ENCODE peak calls at places on chromosomes 6 and 20, in nine cellular contexts. P is Peyer's patch, O is BE2C, X is astrocyte of the cerebellum, L is uterus, V is RWPE2, E is cardiac muscle cell, Q is SK-N-SH, B is spleen. H is an unnamed sample.

GRCh38 chr6:168201383-168201782 is 118.2 kb downstream of the DACT2 start:
- DNase-seq in P (peak), O (peak), X (no peak), L (no peak), V (no peak), E (peak), Q (no peak), B (no peak), H (no peak)

GRCh38 chr6:124433369-124434064 is 528.7 kb upstream of the RNF217 start:
- DNase-seq in P (no peak), O (no peak), X (no peak), L (no peak), V (no peak), E (no peak), Q (no peak), B (no peak), H (no peak)

GRCh38 chr6:157994126-157994795 is 12.6 kb downstream of the SYNJ2 start:
- DNase-seq in P (no peak), O (no peak), X (no peak), L (no peak), V (no peak), E (no peak), Q (no peak), B (peak), H (no peak)

GRCh38 chr20:17648782-17649730 is 33.0 kb downstream of the RRBP1 start:
- DNase-seq in P (peak), O (no peak), X (no peak), L (peak), V (no peak), E (no peak), Q (peak), B (peak), H (no peak)

GRCh38 chr6:118562248-118562647 is 14.2 kb downstream of the PLN start:
- DNase-seq in P (no peak), O (no peak), X (no peak), L (no peak), V (no peak), E (no peak), Q (no peak), B (no peak), H (no peak)

GRCh38 chr20:7523288-7523687 is 417.0 kb downstream of the HAO1 start:
- DNase-seq in P (no peak), O (no peak), X (no peak), L (no peak), V (no peak), E (no peak), Q (no peak), B (no peak), H (peak)

GRCh38 chr20:8116067-8116811 is 15.8 kb upstream of the PLCB1 start:
- DNase-seq in P (no peak), O (peak), X (no peak), L (no peak), V (no peak), E (peak), Q (no peak), B (no peak), H (no peak)

GRCh38 chr6:54860739-54861138 is 14.2 kb downstream of the FAM83B start:
- DNase-seq in P (no peak), O (no peak), X (peak), L (no peak), V (no peak), E (peak), Q (no peak), B (no peak), H (peak)

GRCh38 chr20:59240006-59240405 is 60.4 kb upstream of the EDN3 start:
- DNase-seq in P (no peak), O (no peak), X (no peak), L (no peak), V (no peak), E (no peak), Q (no peak), B (no peak), H (no peak)

GRCh38 chr20:64242003-64242796 is 13.3 kb upstream of the PCMTD2 start:
- DNase-seq in P (no peak), O (no peak), X (no peak), L (no peak), V (peak), E (no peak), Q (no peak), B (peak), H (no peak)

GRCh38 chr6:73657201-73657600 is 3.4 kb upstream of the SLC17A5 start:
- DNase-seq in P (no peak), O (no peak), X (no peak), L (no peak), V (no peak), E (no peak), Q (no peak), B (no peak), H (no peak)

GRCh38 chr20:11301699-11302098 is 616.0 kb upstream of the BTBD3 start:
- DNase-seq in P (no peak), O (no peak), X (no peak), L (no peak), V (no peak), E (no peak), Q (no peak), B (no peak), H (no peak)

GRCh38 chr20:23349338-23350006 is 1.1 kb upstream of the NXT1 start:
- DNase-seq in P (no peak), O (no peak), X (no peak), L (no peak), V (no peak), E (no peak), Q (peak), B (no peak), H (no peak)

GRCh38 chr6:18118330-18118729 is 4.1 kb downstream of the NHLRC1 start:
- DNase-seq in P (no peak), O (no peak), X (no peak), L (no peak), V (no peak), E (no peak), Q (no peak), B (no peak), H (no peak)

GRCh38 chr6:28606424-28607391 is 81.0 kb downstream of the GPX5 start:
- DNase-seq in P (no peak), O (peak), X (no peak), L (no peak), V (no peak), E (peak), Q (peak), B (no peak), H (peak)

GRCh38 chr6:113995632-113996031 is 24.7 kb upstream of the HDAC2 start:
- DNase-seq in P (no peak), O (peak), X (peak), L (peak), V (peak), E (peak), Q (peak), B (no peak), H (peak)

GRCh38 chr6:113997106-113997505 is 26.2 kb upstream of the HDAC2 start:
- DNase-seq in P (no peak), O (no peak), X (peak), L (no peak), V (no peak), E (peak), Q (no peak), B (no peak), H (peak)

GRCh38 chr6:114000066-114000465 is 29.1 kb upstream of the HDAC2 start:
- DNase-seq in P (no peak), O (no peak), X (peak), L (no peak), V (no peak), E (no peak), Q (no peak), B (no peak), H (peak)

GRCh38 chr6:113999284-113999683 is 28.3 kb upstream of the HDAC2 start:
- DNase-seq in P (no peak), O (no peak), X (no peak), L (no peak), V (no peak), E (no peak), Q (no peak), B (no peak), H (no peak)

GRCh38 chr6:113998811-113999210 is 27.9 kb upstream of the HDAC2 start:
- DNase-seq in P (no peak), O (no peak), X (no peak), L (no peak), V (no peak), E (no peak), Q (no peak), B (no peak), H (no peak)
- TF ChIP-seq CTCF in P (no peak), O (no peak), X (no peak), L (no peak), V (no peak), E (no peak), Q (no peak), B (no peak), H (no peak)

GRCh38 chr20:5710551-5710950 is 39.6 kb upstream of the SHLD1 start:
- DNase-seq in P (no peak), O (no peak), X (no peak), L (no peak), V (no peak), E (no peak), Q (no peak), B (no peak), H (no peak)

GRCh38 chr20:5718896-5719595 is 31.2 kb upstream of the SHLD1 start:
- DNase-seq in P (no peak), O (no peak), X (no peak), L (no peak), V (no peak), E (no peak), Q (no peak), B (no peak), H (no peak)

GRCh38 chr20:5716953-5717352 is 33.2 kb upstream of the SHLD1 start:
- DNase-seq in P (no peak), O (no peak), X (no peak), L (no peak), V (no peak), E (no peak), Q (no peak), B (no peak), H (no peak)

GRCh38 chr20:5715068-5715841 is 34.9 kb upstream of the SHLD1 start:
- DNase-seq in P (no peak), O (no peak), X (no peak), L (no peak), V (no peak), E (no peak), Q (no peak), B (no peak), H (no peak)

DNA sequence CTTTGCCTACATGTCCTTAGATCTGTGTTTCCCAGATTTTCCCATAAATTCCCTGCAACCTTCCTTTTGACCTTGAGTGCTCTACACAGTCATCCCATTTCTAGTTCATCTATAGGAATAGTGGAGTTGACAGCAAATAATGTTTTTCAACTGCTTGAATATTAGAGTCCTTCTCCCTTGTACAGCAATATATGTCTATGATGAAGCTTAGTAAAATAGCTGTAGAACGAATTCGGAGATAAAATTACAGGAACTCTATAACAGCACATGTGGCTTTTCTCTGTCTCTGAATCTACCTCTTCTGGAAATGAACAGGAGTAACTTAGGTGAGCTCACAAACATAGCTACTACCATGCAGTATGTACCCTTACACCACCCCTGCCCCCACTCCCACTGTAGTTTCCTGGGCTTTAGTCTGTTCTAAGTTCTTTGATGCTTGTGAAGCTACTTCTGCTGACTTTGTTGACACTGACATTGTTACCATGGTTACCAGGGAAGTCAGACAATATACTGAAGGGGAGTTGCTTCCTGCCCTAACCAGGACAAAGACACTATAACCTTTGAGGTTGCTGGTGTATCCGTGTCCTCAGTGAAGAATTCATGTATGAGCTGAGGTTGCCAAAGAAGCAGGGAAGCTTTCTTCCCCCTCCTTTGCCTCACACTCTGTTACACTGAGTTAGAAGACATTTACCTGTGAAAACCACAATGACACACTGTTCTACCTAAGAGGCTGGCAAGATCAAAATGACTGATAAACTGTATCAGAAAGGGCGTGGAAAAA is 35.8 kb upstream of the SHLD1 start:
- DNase-seq in P (no peak), O (no peak), X (no peak), L (no peak), V (no peak), E (peak), Q (no peak), B (no peak), H (no peak)
- H3K4me3 ChIP-seq in P (no peak), O (no peak), X (no peak), L (no peak), V (no peak), E (no peak), Q (no peak), B (no peak), H (no peak)

GRCh38 chr6:20919677-20920385 is 385.6 kb downstream of the CDKAL1 start:
- DNase-seq in P (no peak), O (no peak), X (no peak), L (no peak), V (no peak), E (no peak), Q (no peak), B (no peak), H (no peak)

GRCh38 chr6:20918868-20919267 is 384.6 kb downstream of the CDKAL1 start:
- DNase-seq in P (no peak), O (no peak), X (no peak), L (no peak), V (no peak), E (peak), Q (no peak), B (no peak), H (no peak)

GRCh38 chr6:20915150-20915549 is 380.9 kb downstream of the CDKAL1 start:
- DNase-seq in P (no peak), O (no peak), X (no peak), L (no peak), V (no peak), E (no peak), Q (no peak), B (no peak), H (no peak)

GRCh38 chr6:20915626-20916025 is 381.4 kb downstream of the CDKAL1 start:
- DNase-seq in P (no peak), O (no peak), X (no peak), L (no peak), V (no peak), E (no peak), Q (no peak), B (no peak), H (no peak)

DNA sequence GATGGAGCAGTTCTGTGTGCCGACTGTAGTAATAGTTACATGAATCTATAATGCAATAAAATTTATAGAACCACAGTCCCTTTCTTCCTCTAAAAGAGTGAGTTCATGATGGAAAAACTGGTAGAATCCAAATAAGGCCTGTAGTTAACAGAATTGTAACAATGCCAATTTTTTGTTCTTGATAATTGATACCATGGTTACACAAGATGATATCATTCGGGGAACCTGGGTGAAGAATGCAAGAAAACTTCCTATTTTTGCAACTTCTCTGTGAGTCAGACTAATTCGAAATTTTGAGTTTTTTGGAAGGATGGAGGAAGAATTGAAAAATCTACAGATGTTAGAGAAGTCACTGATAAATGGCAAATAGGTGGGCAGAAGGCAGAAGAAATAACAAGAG is 381.8 kb downstream of the CDKAL1 start:
- DNase-seq in P (no peak), O (no peak), X (no peak), L (no peak), V (no peak), E (peak), Q (no peak), B (no peak), H (no peak)
- TF ChIP-seq CTCF in P (no peak), O (no peak), X (no peak), L (no peak), V (no peak), E (no peak), Q (no peak), B (no peak), H (no peak)

GRCh38 chr6:2876210-2877056 is 26.7 kb downstream of the SERPINB9 start:
- DNase-seq in P (peak), O (no peak), X (peak), L (peak), V (no peak), E (peak), Q (peak), B (peak), H (peak)
- H3K4me3 ChIP-seq in P (peak), O (no peak), X (peak), L (peak), V (no peak), E (no peak), Q (peak), B (peak), H (peak)

DNA sequence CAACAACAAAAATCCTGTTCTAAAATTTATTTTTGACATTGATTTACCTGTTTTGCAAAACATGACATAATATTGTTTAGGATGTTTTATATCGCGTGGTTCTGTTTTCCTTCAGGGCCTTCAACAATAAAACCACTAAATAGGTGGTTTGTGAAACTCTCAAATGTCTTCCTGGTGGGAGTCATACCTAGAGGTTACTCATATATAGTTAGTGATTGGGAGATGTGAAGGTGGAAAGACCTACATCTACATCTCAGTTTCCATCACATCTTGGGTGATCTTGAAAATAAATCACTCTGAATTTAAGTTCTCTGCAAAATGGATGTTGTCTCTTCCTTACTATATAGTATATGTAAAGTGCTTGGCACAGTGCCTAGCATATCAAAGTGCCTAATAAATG is 22.9 kb downstream of the C6orf62 start:
- DNase-seq in P (no peak), O (no peak), X (no peak), L (no peak), V (no peak), E (no peak), Q (no peak), B (no peak), H (no peak)
- TF ChIP-seq CTCF in P (no peak), O (no peak), X (no peak), L (no peak), V (no peak), E (no peak), Q (no peak), B (no peak), H (no peak)

GRCh38 chr6:6919173-6919572 is 188.6 kb upstream of the RREB1 start:
- DNase-seq in P (no peak), O (no peak), X (no peak), L (no peak), V (no peak), E (no peak), Q (no peak), B (no peak), H (no peak)
- H3K4me3 ChIP-seq in P (no peak), O (no peak), X (no peak), L (no peak), V (no peak), E (no peak), Q (no peak), B (no peak), H (no peak)

GRCh38 chr6:44004625-44005506 is 122.4 kb downstream of the MRPL14 start:
- DNase-seq in P (peak), O (no peak), X (no peak), L (no peak), V (no peak), E (no peak), Q (peak), B (no peak), H (no peak)
- TF ChIP-seq CTCF in P (no peak), O (peak), X (peak), L (no peak), V (peak), E (peak), Q (peak), B (no peak), H (peak)

GRCh38 chr6:49607391-49607982 is 29.2 kb downstream of the RHAG start:
- DNase-seq in P (no peak), O (no peak), X (no peak), L (no peak), V (no peak), E (no peak), Q (no peak), B (no peak), H (no peak)
- H3K4me3 ChIP-seq in P (no peak), O (no peak), X (no peak), L (no peak), V (no peak), E (no peak), Q (no peak), B (no peak), H (no peak)

GRCh38 chr20:53183181-53183580 is 211.0 kb downstream of the TSHZ2 start:
- DNase-seq in P (no peak), O (no peak), X (no peak), L (no peak), V (no peak), E (no peak), Q (no peak), B (no peak), H (no peak)

GRCh38 chr20:53190225-53190624 is 218.1 kb downstream of the TSHZ2 start:
- DNase-seq in P (no peak), O (no peak), X (no peak), L (no peak), V (no peak), E (no peak), Q (no peak), B (no peak), H (no peak)

GRCh38 chr20:53181866-53182376 is 209.8 kb downstream of the TSHZ2 start:
- DNase-seq in P (no peak), O (no peak), X (no peak), L (no peak), V (no peak), E (no peak), Q (no peak), B (no peak), H (no peak)

GRCh38 chr20:53187402-53187801 is 215.2 kb downstream of the TSHZ2 start:
- DNase-seq in P (no peak), O (no peak), X (no peak), L (no peak), V (no peak), E (no peak), Q (no peak), B (no peak), H (no peak)

DNA sequence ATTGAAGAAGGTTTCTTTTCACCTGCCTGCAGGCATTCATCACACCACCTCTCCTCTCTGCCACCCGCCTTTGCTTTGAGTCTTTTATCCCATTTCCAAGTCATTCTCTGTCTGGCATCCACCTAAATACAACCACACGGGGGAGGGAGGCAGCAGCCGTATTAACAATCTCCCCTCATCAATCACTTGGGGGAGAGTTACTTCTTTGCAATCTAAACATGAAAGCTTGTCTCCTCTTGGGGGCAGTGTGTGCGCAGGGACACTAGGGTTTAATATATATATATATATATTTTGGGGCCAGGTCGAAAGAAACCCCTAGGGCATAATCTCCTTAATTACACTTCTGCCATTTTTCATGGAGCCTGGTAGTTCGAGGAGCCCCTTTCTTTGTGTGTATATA is 214.5 kb downstream of the TSHZ2 start:
- DNase-seq in P (no peak), O (no peak), X (no peak), L (no peak), V (no peak), E (no peak), Q (no peak), B (no peak), H (no peak)
- TF ChIP-seq CTCF in P (no peak), O (peak), X (no peak), L (no peak), V (no peak), E (no peak), Q (no peak), B (no peak), H (no peak)

GRCh38 chr6:45433533-45434400 is 56.0 kb upstream of the SUPT3H start:
- DNase-seq in P (no peak), O (no peak), X (no peak), L (no peak), V (no peak), E (no peak), Q (no peak), B (no peak), H (no peak)
- H3K4me3 ChIP-seq in P (no peak), O (no peak), X (no peak), L (no peak), V (no peak), E (no peak), Q (no peak), B (no peak), H (no peak)